ENCODE peak calls at places on chromosomes 2 and 18, in ten cellular contexts. One of them, this sample, is unnamed.

GRCh38 chr2:240876475-240877251 is 8.0 kb downstream of the AGXT start:
- DNase-seq in epithelial cell of esophagus: no peak
- DNase-seq in astrocyte: no peak
- DNase-seq in upper lobe of right lung: no peak
- DNase-seq in HFFc6: no peak
- DNase-seq in brain microvascular endothelial cell: no peak
- DNase-seq in mucosa of descending colon: peak
- DNase-seq in foreskin fibroblast: no peak
- DNase-seq in cardiac muscle cell: no peak
- DNase-seq in progenitor cell of endocrine pancreas: no peak
- DNase-seq in this sample: peak

GRCh38 chr2:218074031-218074430 is 5.0 kb downstream of the RUFY4 start:
- DNase-seq in epithelial cell of esophagus: peak
- DNase-seq in astrocyte: no peak
- DNase-seq in upper lobe of right lung: no peak
- DNase-seq in HFFc6: peak
- DNase-seq in brain microvascular endothelial cell: peak
- DNase-seq in mucosa of descending colon: no peak
- DNase-seq in foreskin fibroblast: no peak
- DNase-seq in cardiac muscle cell: peak
- DNase-seq in progenitor cell of endocrine pancreas: no peak
- DNase-seq in this sample: no peak

GRCh38 chr2:216664593-216665034 is 30.7 kb downstream of the IGFBP5 start:
- DNase-seq in epithelial cell of esophagus: peak
- DNase-seq in astrocyte: peak
- DNase-seq in upper lobe of right lung: no peak
- DNase-seq in HFFc6: no peak
- DNase-seq in brain microvascular endothelial cell: peak
- DNase-seq in mucosa of descending colon: no peak
- DNase-seq in foreskin fibroblast: no peak
- DNase-seq in cardiac muscle cell: peak
- DNase-seq in progenitor cell of endocrine pancreas: no peak
- DNase-seq in this sample: no peak

GRCh38 chr2:214731008-214731407 is 78.5 kb downstream of the BARD1 start:
- DNase-seq in epithelial cell of esophagus: no peak
- DNase-seq in astrocyte: no peak
- DNase-seq in upper lobe of right lung: no peak
- DNase-seq in HFFc6: no peak
- DNase-seq in brain microvascular endothelial cell: peak
- DNase-seq in mucosa of descending colon: no peak
- DNase-seq in foreskin fibroblast: no peak
- DNase-seq in cardiac muscle cell: no peak
- DNase-seq in progenitor cell of endocrine pancreas: no peak
- DNase-seq in this sample: no peak

GRCh38 chr2:144643537-144644336 is 123.8 kb upstream of the ZEB2 start:
- DNase-seq in epithelial cell of esophagus: no peak
- DNase-seq in astrocyte: no peak
- DNase-seq in upper lobe of right lung: no peak
- DNase-seq in HFFc6: no peak
- DNase-seq in brain microvascular endothelial cell: peak
- DNase-seq in mucosa of descending colon: no peak
- DNase-seq in foreskin fibroblast: no peak
- DNase-seq in cardiac muscle cell: no peak
- DNase-seq in progenitor cell of endocrine pancreas: no peak
- DNase-seq in this sample: no peak

GRCh38 chr2:128236491-128237035 is 82.1 kb downstream of the HS6ST1 start:
- DNase-seq in epithelial cell of esophagus: peak
- DNase-seq in astrocyte: peak
- DNase-seq in upper lobe of right lung: peak
- DNase-seq in HFFc6: peak
- DNase-seq in brain microvascular endothelial cell: peak
- DNase-seq in mucosa of descending colon: no peak
- DNase-seq in foreskin fibroblast: peak
- DNase-seq in cardiac muscle cell: peak
- DNase-seq in progenitor cell of endocrine pancreas: no peak
- DNase-seq in this sample: peak

GRCh38 chr18:13611058-13611615 is 115.2 kb downstream of the FAM210A start:
- DNase-seq in epithelial cell of esophagus: no peak
- DNase-seq in astrocyte: peak
- DNase-seq in upper lobe of right lung: no peak
- DNase-seq in HFFc6: peak
- DNase-seq in brain microvascular endothelial cell: peak
- DNase-seq in mucosa of descending colon: no peak
- DNase-seq in foreskin fibroblast: peak
- DNase-seq in cardiac muscle cell: peak
- DNase-seq in progenitor cell of endocrine pancreas: no peak
- DNase-seq in this sample: no peak

GRCh38 chr2:182283512-182283911 is 143.3 kb downstream of the PDE1A start:
- DNase-seq in epithelial cell of esophagus: no peak
- DNase-seq in astrocyte: peak
- DNase-seq in upper lobe of right lung: no peak
- DNase-seq in HFFc6: no peak
- DNase-seq in brain microvascular endothelial cell: no peak
- DNase-seq in mucosa of descending colon: no peak
- DNase-seq in foreskin fibroblast: no peak
- DNase-seq in cardiac muscle cell: peak
- DNase-seq in progenitor cell of endocrine pancreas: no peak
- DNase-seq in this sample: no peak

GRCh38 chr2:64228126-64228678 is 84.0 kb upstream of the PELI1 start:
- DNase-seq in epithelial cell of esophagus: peak
- DNase-seq in astrocyte: peak
- DNase-seq in upper lobe of right lung: peak
- DNase-seq in HFFc6: peak
- DNase-seq in brain microvascular endothelial cell: peak
- DNase-seq in mucosa of descending colon: peak
- DNase-seq in foreskin fibroblast: peak
- DNase-seq in cardiac muscle cell: peak
- DNase-seq in progenitor cell of endocrine pancreas: peak
- DNase-seq in this sample: peak

GRCh38 chr18:68837665-68838390 is 39.9 kb downstream of the CCDC102B start:
- DNase-seq in epithelial cell of esophagus: no peak
- DNase-seq in astrocyte: peak
- DNase-seq in upper lobe of right lung: no peak
- DNase-seq in HFFc6: peak
- DNase-seq in brain microvascular endothelial cell: peak
- DNase-seq in mucosa of descending colon: no peak
- DNase-seq in foreskin fibroblast: peak
- DNase-seq in cardiac muscle cell: no peak
- DNase-seq in progenitor cell of endocrine pancreas: no peak
- DNase-seq in this sample: no peak

GRCh38 chr2:128734521-128735295 is 416.0 kb upstream of the HS6ST1 start:
- DNase-seq in epithelial cell of esophagus: no peak
- DNase-seq in astrocyte: peak
- DNase-seq in upper lobe of right lung: peak
- DNase-seq in HFFc6: no peak
- DNase-seq in brain microvascular endothelial cell: peak
- DNase-seq in mucosa of descending colon: no peak
- DNase-seq in foreskin fibroblast: no peak
- DNase-seq in cardiac muscle cell: peak
- DNase-seq in progenitor cell of endocrine pancreas: no peak
- DNase-seq in this sample: no peak

GRCh38 chr18:11820697-11821096 is 30.5 kb upstream of the CHMP1B start:
- DNase-seq in epithelial cell of esophagus: no peak
- DNase-seq in astrocyte: no peak
- DNase-seq in upper lobe of right lung: no peak
- DNase-seq in HFFc6: no peak
- DNase-seq in brain microvascular endothelial cell: no peak
- DNase-seq in mucosa of descending colon: no peak
- DNase-seq in foreskin fibroblast: no peak
- DNase-seq in cardiac muscle cell: no peak
- DNase-seq in progenitor cell of endocrine pancreas: no peak
- DNase-seq in this sample: no peak

GRCh38 chr18:35032113-35032512 is 9.1 kb upstream of the MAPRE2 start:
- DNase-seq in epithelial cell of esophagus: no peak
- DNase-seq in astrocyte: no peak
- DNase-seq in upper lobe of right lung: no peak
- DNase-seq in HFFc6: no peak
- DNase-seq in brain microvascular endothelial cell: no peak
- DNase-seq in mucosa of descending colon: no peak
- DNase-seq in foreskin fibroblast: no peak
- DNase-seq in cardiac muscle cell: no peak
- DNase-seq in progenitor cell of endocrine pancreas: no peak
- DNase-seq in this sample: no peak

GRCh38 chr2:62724886-62725711 is 19.6 kb downstream of the EHBP1 start:
- DNase-seq in epithelial cell of esophagus: peak
- DNase-seq in astrocyte: no peak
- DNase-seq in upper lobe of right lung: no peak
- DNase-seq in HFFc6: no peak
- DNase-seq in brain microvascular endothelial cell: no peak
- DNase-seq in mucosa of descending colon: peak
- DNase-seq in foreskin fibroblast: no peak
- DNase-seq in cardiac muscle cell: no peak
- DNase-seq in progenitor cell of endocrine pancreas: no peak
- DNase-seq in this sample: peak

DNA sequence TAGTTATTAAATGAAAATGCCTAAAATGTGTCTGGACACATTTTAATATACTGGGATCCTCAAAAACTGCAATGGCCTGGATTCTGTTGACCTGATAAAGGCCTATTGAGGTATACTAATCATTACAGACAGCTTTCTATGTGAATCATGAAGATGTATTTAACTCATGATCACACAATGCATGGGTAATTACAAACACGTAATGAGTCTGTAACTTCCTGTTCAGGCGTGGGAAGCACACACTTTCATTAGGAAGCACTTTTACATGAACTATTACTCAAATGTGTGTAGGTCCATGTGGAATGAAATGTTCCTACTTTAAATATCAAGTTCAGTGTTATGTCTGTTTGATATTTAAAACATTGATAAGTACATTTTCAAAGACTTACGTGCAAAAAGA is 108.7 kb downstream of the NCKAP5 start:
- DNase-seq in epithelial cell of esophagus: peak
- DNase-seq in astrocyte: peak
- DNase-seq in upper lobe of right lung: no peak
- DNase-seq in HFFc6: no peak
- DNase-seq in brain microvascular endothelial cell: no peak
- DNase-seq in mucosa of descending colon: no peak
- DNase-seq in foreskin fibroblast: no peak
- DNase-seq in cardiac muscle cell: no peak
- DNase-seq in progenitor cell of endocrine pancreas: no peak
- DNase-seq in this sample: no peak
- TF ChIP-seq CTCF in epithelial cell of esophagus: no peak
- TF ChIP-seq CTCF in astrocyte: no peak
- TF ChIP-seq CTCF in upper lobe of right lung: no peak
- TF ChIP-seq CTCF in HFFc6: no peak
- TF ChIP-seq CTCF in brain microvascular endothelial cell: no peak
- TF ChIP-seq CTCF in mucosa of descending colon: no peak
- TF ChIP-seq CTCF in foreskin fibroblast: no peak
- TF ChIP-seq CTCF in cardiac muscle cell: no peak
- TF ChIP-seq CTCF in progenitor cell of endocrine pancreas: no peak
- TF ChIP-seq CTCF in this sample: no peak

GRCh38 chr2:33419548-33420255 is 56.7 kb upstream of the RASGRP3 start:
- DNase-seq in epithelial cell of esophagus: no peak
- DNase-seq in astrocyte: no peak
- DNase-seq in upper lobe of right lung: no peak
- DNase-seq in HFFc6: no peak
- DNase-seq in brain microvascular endothelial cell: no peak
- DNase-seq in mucosa of descending colon: no peak
- DNase-seq in foreskin fibroblast: no peak
- DNase-seq in cardiac muscle cell: no peak
- DNase-seq in progenitor cell of endocrine pancreas: no peak
- DNase-seq in this sample: no peak
- TF ChIP-seq CTCF in epithelial cell of esophagus: no peak
- TF ChIP-seq CTCF in astrocyte: no peak
- TF ChIP-seq CTCF in upper lobe of right lung: no peak
- TF ChIP-seq CTCF in HFFc6: no peak
- TF ChIP-seq CTCF in brain microvascular endothelial cell: no peak
- TF ChIP-seq CTCF in mucosa of descending colon: no peak
- TF ChIP-seq CTCF in foreskin fibroblast: no peak
- TF ChIP-seq CTCF in cardiac muscle cell: no peak
- TF ChIP-seq CTCF in progenitor cell of endocrine pancreas: no peak
- TF ChIP-seq CTCF in this sample: no peak

GRCh38 chr2:236169151-236169721 is 1.1 kb upstream of the GBX2 start:
- DNase-seq in epithelial cell of esophagus: no peak
- DNase-seq in astrocyte: no peak
- DNase-seq in upper lobe of right lung: peak
- DNase-seq in HFFc6: no peak
- DNase-seq in brain microvascular endothelial cell: no peak
- DNase-seq in mucosa of descending colon: no peak
- DNase-seq in foreskin fibroblast: no peak
- DNase-seq in cardiac muscle cell: no peak
- DNase-seq in progenitor cell of endocrine pancreas: no peak
- DNase-seq in this sample: peak

GRCh38 chr2:236166781-236167296 is 1.3 kb downstream of the GBX2 start:
- DNase-seq in epithelial cell of esophagus: no peak
- DNase-seq in astrocyte: no peak
- DNase-seq in upper lobe of right lung: peak
- DNase-seq in HFFc6: no peak
- DNase-seq in brain microvascular endothelial cell: no peak
- DNase-seq in mucosa of descending colon: no peak
- DNase-seq in foreskin fibroblast: no peak
- DNase-seq in cardiac muscle cell: no peak
- DNase-seq in progenitor cell of endocrine pancreas: no peak
- DNase-seq in this sample: peak

GRCh38 chr2:236166157-236166780 is 1.9 kb downstream of the GBX2 start:
- DNase-seq in epithelial cell of esophagus: no peak
- DNase-seq in astrocyte: no peak
- DNase-seq in upper lobe of right lung: peak
- DNase-seq in HFFc6: no peak
- DNase-seq in brain microvascular endothelial cell: no peak
- DNase-seq in mucosa of descending colon: no peak
- DNase-seq in foreskin fibroblast: no peak
- DNase-seq in cardiac muscle cell: no peak
- DNase-seq in progenitor cell of endocrine pancreas: no peak
- DNase-seq in this sample: peak

GRCh38 chr2:236168110-236169067 is at the start of gene GBX2:
- DNase-seq in epithelial cell of esophagus: peak
- DNase-seq in astrocyte: peak
- DNase-seq in upper lobe of right lung: peak
- DNase-seq in HFFc6: no peak
- DNase-seq in brain microvascular endothelial cell: peak
- DNase-seq in mucosa of descending colon: peak
- DNase-seq in foreskin fibroblast: peak
- DNase-seq in cardiac muscle cell: peak
- DNase-seq in progenitor cell of endocrine pancreas: no peak
- DNase-seq in this sample: peak

GRCh38 chr2:236167297-236168109 is 683 bp downstream of the GBX2 start:
- DNase-seq in epithelial cell of esophagus: peak
- DNase-seq in astrocyte: peak
- DNase-seq in upper lobe of right lung: peak
- DNase-seq in HFFc6: peak
- DNase-seq in brain microvascular endothelial cell: no peak
- DNase-seq in mucosa of descending colon: no peak
- DNase-seq in foreskin fibroblast: peak
- DNase-seq in cardiac muscle cell: peak
- DNase-seq in progenitor cell of endocrine pancreas: no peak
- DNase-seq in this sample: peak
- TF ChIP-seq CTCF in epithelial cell of esophagus: peak
- TF ChIP-seq CTCF in astrocyte: no peak
- TF ChIP-seq CTCF in upper lobe of right lung: no peak
- TF ChIP-seq CTCF in HFFc6: peak
- TF ChIP-seq CTCF in brain microvascular endothelial cell: peak
- TF ChIP-seq CTCF in mucosa of descending colon: no peak
- TF ChIP-seq CTCF in foreskin fibroblast: peak
- TF ChIP-seq CTCF in cardiac muscle cell: peak
- TF ChIP-seq CTCF in progenitor cell of endocrine pancreas: peak
- TF ChIP-seq CTCF in this sample: peak

DNA sequence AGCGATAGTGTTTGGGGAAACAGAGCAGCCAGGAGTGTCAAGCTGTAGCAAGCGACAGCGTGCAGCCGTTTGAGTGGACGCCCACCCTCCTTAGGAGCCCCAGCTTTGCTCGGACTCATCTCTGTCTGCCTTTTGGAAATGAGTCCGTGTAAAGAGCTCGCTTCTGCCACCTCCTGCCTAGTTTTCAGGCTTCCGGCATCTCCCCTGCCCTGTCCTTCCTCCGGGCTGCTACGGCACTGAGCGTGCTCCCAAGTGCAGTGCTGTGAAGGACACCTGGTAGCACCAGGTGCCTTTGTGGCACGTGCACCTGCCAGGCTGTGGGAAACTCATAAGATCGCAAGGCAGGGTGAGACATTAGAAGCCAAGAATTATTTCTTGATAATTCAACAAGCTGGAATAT is 117.1 kb downstream of the RNF144A start:
- DNase-seq in epithelial cell of esophagus: no peak
- DNase-seq in astrocyte: no peak
- DNase-seq in upper lobe of right lung: no peak
- DNase-seq in HFFc6: no peak
- DNase-seq in brain microvascular endothelial cell: peak
- DNase-seq in mucosa of descending colon: no peak
- DNase-seq in foreskin fibroblast: no peak
- DNase-seq in cardiac muscle cell: peak
- DNase-seq in progenitor cell of endocrine pancreas: no peak
- DNase-seq in this sample: peak
- TF ChIP-seq CTCF in epithelial cell of esophagus: no peak
- TF ChIP-seq CTCF in astrocyte: no peak
- TF ChIP-seq CTCF in upper lobe of right lung: peak
- TF ChIP-seq CTCF in HFFc6: no peak
- TF ChIP-seq CTCF in brain microvascular endothelial cell: peak
- TF ChIP-seq CTCF in mucosa of descending colon: no peak
- TF ChIP-seq CTCF in foreskin fibroblast: no peak
- TF ChIP-seq CTCF in cardiac muscle cell: peak
- TF ChIP-seq CTCF in progenitor cell of endocrine pancreas: no peak
- TF ChIP-seq CTCF in this sample: no peak